ENCODE peak calls at places on chromosomes 5 and 9, in eight cellular contexts. A is CD8-positive, alpha-beta T cell; R is GM13977; O is mesothelial cell of epicardium; L is PC-9; S is AG04449; B is mucosa of descending colon; G is fibroblast of mammary gland. K is an unnamed sample.

GRCh38 chr9:100598641-100599145 is 20.8 kb downstream of the CAVIN4 start:
- DNase-seq in G (peak), S (no peak), O (peak), R (peak), B (peak), A (peak), L (peak), K (no peak)

GRCh38 chr5:170623576-170624181 is 119.9 kb downstream of the KCNIP1 start:
- DNase-seq in A (no peak), L (peak), S (peak), O (no peak), R (peak), G (peak), B (no peak), K (no peak)

GRCh38 chr9:74663456-74663855 is 166.3 kb downstream of the RORB start:
- DNase-seq in R (no peak), O (no peak), L (no peak), A (no peak), G (peak), S (no peak), B (no peak), K (no peak)

GRCh38 chr5:42719034-42719433 is 37.6 kb upstream of the CCDC152 start:
- DNase-seq in L (no peak), B (no peak), S (no peak), O (no peak), G (no peak), R (no peak), A (no peak), K (no peak)

GRCh38 chr5:77987331-77987730 is 211.2 kb upstream of the TBCA start:
- DNase-seq in R (no peak), L (no peak), B (no peak), S (no peak), O (no peak), A (no peak), G (no peak), K (no peak)

GRCh38 chr5:1409386-1410110 is 35.7 kb downstream of the SLC6A3 start:
- DNase-seq in A (peak), S (no peak), B (peak), L (no peak), G (no peak), O (no peak), R (peak), K (no peak)

GRCh38 chr5:169283887-169284286 is 17.1 kb downstream of the SLIT3 start:
- DNase-seq in B (no peak), R (no peak), O (no peak), A (no peak), S (no peak), L (no peak), G (no peak), K (no peak)

GRCh38 chr9:74771262-74771585 is 116.5 kb downstream of the TRPM6 start:
- DNase-seq in G (no peak), A (no peak), R (no peak), L (no peak), B (no peak), S (no peak), O (no peak), K (no peak)

GRCh38 chr9:21813575-21814473 is 11.4 kb downstream of the MTAP start:
- DNase-seq in R (peak), A (peak), G (peak), O (no peak), B (no peak), S (no peak), L (peak), K (no peak)

GRCh38 chr5:139397921-139398320 is 3.0 kb upstream of the PROB1 start:
- DNase-seq in L (no peak), A (no peak), B (no peak), G (no peak), R (no peak), O (no peak), S (no peak), K (no peak)

GRCh38 chr5:151897896-151898295 is 26.8 kb downstream of the GLRA1 start:
- DNase-seq in B (no peak), L (no peak), S (no peak), G (no peak), R (no peak), A (no peak), O (no peak), K (no peak)
- TF ChIP-seq CTCF in B (no peak), L (no peak), S (no peak), G (no peak), R (no peak), A (no peak), O (no peak), K (no peak)

DNA sequence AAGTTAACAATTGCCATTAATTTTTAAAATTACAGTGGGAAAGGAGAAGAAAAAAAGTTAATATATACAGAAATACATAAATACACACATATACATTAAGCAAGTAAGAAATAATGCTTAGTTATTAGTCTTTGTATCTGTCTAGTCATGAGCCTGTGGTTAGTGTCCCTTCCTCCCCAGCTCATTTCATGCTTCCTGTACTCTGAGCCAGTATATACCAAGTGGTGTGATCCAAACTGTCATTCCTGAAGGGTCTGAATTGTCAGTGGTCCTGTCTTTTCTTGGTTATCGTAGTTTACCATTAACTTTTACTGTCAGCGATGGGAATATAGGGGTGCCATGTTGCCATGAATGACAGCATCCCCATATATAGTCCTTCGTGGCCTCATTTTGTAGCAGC is 24.2 kb upstream of the STOM start:
- DNase-seq in R (no peak), A (no peak), G (no peak), S (no peak), O (no peak), B (no peak), L (no peak), K (no peak)
- TF ChIP-seq CTCF in R (no peak), A (no peak), G (no peak), S (no peak), O (no peak), B (no peak), L (no peak), K (no peak)

GRCh38 chr5:213803-214395 is 4.1 kb downstream of the CCDC127 start:
- DNase-seq in L (no peak), O (no peak), A (no peak), S (no peak), B (no peak), G (no peak), R (no peak), K (no peak)

GRCh38 chr5:217860-218456 is at the start of the genes CCDC127 and SDHA:
- DNase-seq in A (peak), O (peak), B (peak), L (peak), S (peak), R (peak), G (peak), K (peak)

GRCh38 chr5:219492-219891 is 1.4 kb downstream of the SDHA start:
- DNase-seq in S (peak), R (no peak), B (no peak), A (peak), G (peak), O (no peak), L (no peak), K (no peak)

GRCh38 chr5:220008-220407 is 1.9 kb downstream of the SDHA start:
- DNase-seq in O (no peak), B (no peak), L (no peak), S (no peak), G (peak), A (no peak), R (peak), K (no peak)

GRCh38 chr5:218457-219289 is 553 bp downstream of the SDHA start:
- DNase-seq in R (peak), O (no peak), B (peak), S (no peak), G (no peak), L (peak), A (no peak), K (no peak)
- TF ChIP-seq CTCF in R (no peak), O (no peak), B (no peak), S (no peak), G (no peak), L (no peak), A (no peak), K (peak)

GRCh38 chr9:113589890-113590289 is 126.4 kb downstream of the RGS3 start:
- DNase-seq in A (no peak), G (peak), L (no peak), S (no peak), O (no peak), B (no peak), R (no peak), K (no peak)
- TF ChIP-seq CTCF in A (peak), G (peak), L (peak), S (peak), O (no peak), B (no peak), R (peak), K (peak)

DNA sequence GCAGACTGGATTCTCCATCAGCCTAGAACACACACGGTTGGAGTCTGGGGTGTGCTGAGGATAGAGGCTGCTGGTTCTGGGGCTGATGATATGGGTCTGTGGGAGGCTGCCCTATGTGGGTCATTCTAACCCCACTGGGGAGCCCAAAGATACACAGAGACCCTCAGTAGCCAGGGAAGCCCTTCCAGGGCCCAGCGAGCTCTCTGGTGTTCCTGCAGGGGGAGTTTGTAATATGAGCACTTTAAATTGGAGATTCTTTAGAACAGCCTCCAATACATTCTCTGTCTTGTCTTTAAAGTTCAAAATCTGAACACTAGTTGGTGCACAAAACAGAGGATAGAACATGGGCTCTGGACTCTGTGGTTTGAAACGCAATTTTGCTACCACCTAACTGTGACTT is 2.4 kb downstream of the ACTL7A start:
- DNase-seq in R (no peak), S (no peak), A (no peak), O (no peak), L (no peak), B (no peak), G (no peak), K (no peak)
- TF ChIP-seq CTCF in R (no peak), S (no peak), A (no peak), O (no peak), L (no peak), B (no peak), G (no peak), K (no peak)

DNA sequence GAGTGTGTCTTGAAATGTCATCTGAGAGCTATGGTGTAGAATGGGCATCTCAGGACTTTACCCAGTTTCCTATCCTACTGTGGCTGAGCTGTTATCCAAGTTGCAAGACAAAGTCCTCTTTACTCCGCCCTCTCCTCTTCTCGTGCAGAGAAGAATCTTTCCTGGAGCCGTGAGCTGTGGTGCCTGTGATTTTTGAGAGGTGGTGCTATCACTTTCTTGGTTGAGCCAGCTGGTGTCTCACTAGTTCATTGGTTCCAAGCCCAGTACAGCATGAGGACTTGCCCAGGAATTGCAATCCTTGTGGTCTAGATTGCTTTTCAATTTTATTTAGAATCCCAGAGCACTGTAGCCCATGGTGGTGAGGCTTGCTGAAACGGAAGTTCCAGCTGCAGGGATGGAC is 2300.3 kb downstream of the MAT2B start:
- DNase-seq in G (no peak), A (no peak), O (no peak), B (no peak), R (no peak), L (no peak), S (no peak), K (no peak)
- TF ChIP-seq CTCF in G (no peak), A (no peak), O (no peak), B (no peak), R (no peak), L (no peak), S (no peak), K (no peak)

GRCh38 chr9:36971935-36972488 is 62.1 kb downstream of the PAX5 start:
- DNase-seq in S (no peak), R (no peak), A (no peak), O (no peak), G (no peak), L (no peak), B (no peak), K (no peak)

GRCh38 chr9:36967997-36968396 is 66.1 kb downstream of the PAX5 start:
- DNase-seq in B (no peak), A (no peak), G (no peak), S (no peak), O (no peak), L (no peak), R (no peak), K (no peak)

GRCh38 chr9:36968574-36969215 is 65.4 kb downstream of the PAX5 start:
- DNase-seq in A (no peak), O (no peak), L (no peak), G (no peak), R (no peak), B (no peak), S (no peak), K (no peak)

GRCh38 chr9:36970007-36970888 is 63.8 kb downstream of the PAX5 start:
- DNase-seq in R (no peak), S (no peak), O (no peak), L (no peak), B (no peak), A (no peak), G (peak), K (no peak)

DNA sequence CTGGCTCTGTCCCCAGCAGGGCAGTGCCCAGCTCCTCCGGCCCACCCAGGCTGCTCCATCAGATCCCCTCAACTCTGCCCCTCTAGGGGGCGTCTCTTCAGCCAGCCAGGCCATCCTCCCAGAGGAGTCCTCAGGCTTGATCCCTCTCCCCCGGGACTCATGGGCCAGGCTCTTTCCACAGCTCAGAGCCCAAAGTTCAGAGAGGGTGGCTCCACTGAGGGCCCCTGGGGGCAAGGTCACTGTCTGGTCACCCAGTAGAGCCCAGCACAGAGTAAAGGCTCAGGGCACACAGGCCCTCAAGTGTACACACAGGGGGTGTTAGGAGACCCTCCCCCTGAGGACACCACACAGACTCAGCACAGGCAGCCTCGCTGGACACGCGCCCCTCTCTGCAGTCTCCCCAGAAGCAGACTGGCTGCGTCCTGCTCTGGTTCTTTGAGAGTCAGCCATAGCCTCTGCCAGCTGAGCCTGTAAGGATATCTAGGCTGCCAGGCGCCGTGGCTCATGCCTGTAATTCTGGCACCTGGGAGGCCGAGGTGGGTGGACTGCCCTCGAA is 64.8 kb downstream of the PAX5 start:
- DNase-seq in G (no peak), O (no peak), A (no peak), R (no peak), B (no peak), L (no peak), S (no peak), K (no peak)
- TF ChIP-seq CTCF in G (no peak), O (no peak), A (no peak), R (peak), B (no peak), L (no peak), S (no peak), K (no peak)

GRCh38 chr9:2859776-2860379 is 16.0 kb upstream of the PUM3 start:
- DNase-seq in B (no peak), L (no peak), S (no peak), R (peak), O (peak), A (peak), G (peak), K (no peak)
- TF ChIP-seq CTCF in B (peak), L (peak), S (peak), R (peak), O (peak), A (peak), G (peak), K (peak)

GRCh38 chr5:117318528-117318927 is 743.9 kb upstream of the SEMA6A start:
- DNase-seq in L (no peak), S (no peak), A (no peak), B (no peak), O (no peak), G (no peak), R (no peak), K (no peak)
- TF ChIP-seq CTCF in L (no peak), S (no peak), A (no peak), B (no peak), O (no peak), G (no peak), R (no peak), K (no peak)